ENCODE peak calls at places on chromosomes 5 and 9, in nine cellular contexts. One of them, this sample, is unnamed.

GRCh38 chr9:79611091-79611614 is 39.4 kb downstream of the TLE4 start:
- DNase-seq in upper lobe of right lung: no peak
- DNase-seq in Caco-2: no peak
- DNase-seq in GM12878: no peak
- DNase-seq in pancreas: no peak
- DNase-seq in psoas muscle: no peak
- DNase-seq in right lobe of liver: no peak
- DNase-seq in nephron progenitor cell: peak
- DNase-seq in B cell: no peak
- DNase-seq in this sample: no peak

GRCh38 chr9:98192503-98193335 is at the start of gene CORO2A:
- DNase-seq in upper lobe of right lung: peak
- DNase-seq in Caco-2: peak
- DNase-seq in GM12878: no peak
- DNase-seq in pancreas: peak
- DNase-seq in psoas muscle: peak
- DNase-seq in right lobe of liver: peak
- DNase-seq in nephron progenitor cell: peak
- DNase-seq in B cell: peak
- DNase-seq in this sample: peak

GRCh38 chr5:39107350-39107749 is 33.2 kb upstream of the RICTOR start:
- DNase-seq in upper lobe of right lung: no peak
- DNase-seq in Caco-2: no peak
- DNase-seq in GM12878: no peak
- DNase-seq in pancreas: no peak
- DNase-seq in psoas muscle: no peak
- DNase-seq in right lobe of liver: no peak
- DNase-seq in nephron progenitor cell: no peak
- DNase-seq in B cell: no peak
- DNase-seq in this sample: no peak

GRCh38 chr9:132164604-132165362 is 2.9 kb downstream of the NTNG2 start:
- DNase-seq in upper lobe of right lung: no peak
- DNase-seq in Caco-2: no peak
- DNase-seq in GM12878: no peak
- DNase-seq in pancreas: peak
- DNase-seq in psoas muscle: peak
- DNase-seq in right lobe of liver: peak
- DNase-seq in nephron progenitor cell: peak
- DNase-seq in B cell: no peak
- DNase-seq in this sample: no peak

GRCh38 chr9:81849631-81850259 is 78.5 kb upstream of the SPATA31D4 start:
- DNase-seq in upper lobe of right lung: no peak
- DNase-seq in Caco-2: no peak
- DNase-seq in GM12878: no peak
- DNase-seq in pancreas: no peak
- DNase-seq in psoas muscle: no peak
- DNase-seq in right lobe of liver: no peak
- DNase-seq in nephron progenitor cell: no peak
- DNase-seq in B cell: no peak
- DNase-seq in this sample: peak

GRCh38 chr5:135310328-135310989 is 88.6 kb downstream of the MACROH2A1 start:
- DNase-seq in upper lobe of right lung: no peak
- DNase-seq in Caco-2: no peak
- DNase-seq in GM12878: no peak
- DNase-seq in pancreas: no peak
- DNase-seq in psoas muscle: no peak
- DNase-seq in right lobe of liver: peak
- DNase-seq in nephron progenitor cell: no peak
- DNase-seq in B cell: no peak
- DNase-seq in this sample: peak

GRCh38 chr5:128684951-128685350 is 146.9 kb upstream of the FBN2 start:
- DNase-seq in upper lobe of right lung: no peak
- DNase-seq in Caco-2: no peak
- DNase-seq in GM12878: no peak
- DNase-seq in pancreas: no peak
- DNase-seq in psoas muscle: no peak
- DNase-seq in right lobe of liver: no peak
- DNase-seq in nephron progenitor cell: no peak
- DNase-seq in B cell: no peak
- DNase-seq in this sample: no peak

GRCh38 chr9:120612218-120612617 is 32.3 kb upstream of the CDK5RAP2 start:
- DNase-seq in upper lobe of right lung: no peak
- DNase-seq in Caco-2: peak
- DNase-seq in GM12878: no peak
- DNase-seq in pancreas: no peak
- DNase-seq in psoas muscle: no peak
- DNase-seq in right lobe of liver: no peak
- DNase-seq in nephron progenitor cell: no peak
- DNase-seq in B cell: no peak
- DNase-seq in this sample: peak

GRCh38 chr9:101536938-101537337 is 3.3 kb downstream of the RNF20 start:
- DNase-seq in upper lobe of right lung: no peak
- DNase-seq in Caco-2: peak
- DNase-seq in GM12878: no peak
- DNase-seq in pancreas: no peak
- DNase-seq in psoas muscle: no peak
- DNase-seq in right lobe of liver: no peak
- DNase-seq in nephron progenitor cell: peak
- DNase-seq in B cell: no peak
- DNase-seq in this sample: peak

GRCh38 chr5:156402387-156402921 is 75.5 kb downstream of the SGCD start:
- DNase-seq in upper lobe of right lung: no peak
- DNase-seq in Caco-2: no peak
- DNase-seq in GM12878: peak
- DNase-seq in pancreas: no peak
- DNase-seq in psoas muscle: peak
- DNase-seq in right lobe of liver: no peak
- DNase-seq in nephron progenitor cell: peak
- DNase-seq in B cell: peak
- DNase-seq in this sample: peak

GRCh38 chr5:112861638-112861985 is 525 bp downstream of the SRP19 start:
- DNase-seq in upper lobe of right lung: no peak
- DNase-seq in Caco-2: no peak
- DNase-seq in GM12878: no peak
- DNase-seq in pancreas: no peak
- DNase-seq in psoas muscle: no peak
- DNase-seq in right lobe of liver: no peak
- DNase-seq in nephron progenitor cell: no peak
- DNase-seq in B cell: no peak
- DNase-seq in this sample: no peak

GRCh38 chr9:36721846-36722588 is 149.3 kb downstream of the MELK start:
- DNase-seq in upper lobe of right lung: peak
- DNase-seq in Caco-2: no peak
- DNase-seq in GM12878: no peak
- DNase-seq in pancreas: no peak
- DNase-seq in psoas muscle: no peak
- DNase-seq in right lobe of liver: no peak
- DNase-seq in nephron progenitor cell: no peak
- DNase-seq in B cell: no peak
- DNase-seq in this sample: peak

GRCh38 chr9:133854785-133855184 is 116.6 kb upstream of the SARDH start:
- DNase-seq in upper lobe of right lung: no peak
- DNase-seq in Caco-2: no peak
- DNase-seq in GM12878: no peak
- DNase-seq in pancreas: no peak
- DNase-seq in psoas muscle: no peak
- DNase-seq in right lobe of liver: no peak
- DNase-seq in nephron progenitor cell: no peak
- DNase-seq in B cell: no peak
- DNase-seq in this sample: no peak

GRCh38 chr5:9507974-9508373 is 37.9 kb downstream of the SEMA5A start:
- DNase-seq in upper lobe of right lung: no peak
- DNase-seq in Caco-2: no peak
- DNase-seq in GM12878: no peak
- DNase-seq in pancreas: no peak
- DNase-seq in psoas muscle: no peak
- DNase-seq in right lobe of liver: no peak
- DNase-seq in nephron progenitor cell: no peak
- DNase-seq in B cell: no peak
- DNase-seq in this sample: no peak

GRCh38 chr5:132265336-132266030 is 8.0 kb downstream of the PDLIM4 start:
- DNase-seq in upper lobe of right lung: no peak
- DNase-seq in Caco-2: peak
- DNase-seq in GM12878: no peak
- DNase-seq in pancreas: peak
- DNase-seq in psoas muscle: peak
- DNase-seq in right lobe of liver: peak
- DNase-seq in nephron progenitor cell: peak
- DNase-seq in B cell: no peak
- DNase-seq in this sample: peak

GRCh38 chr5:111731638-111732037 is 25.4 kb downstream of the NREP start:
- DNase-seq in upper lobe of right lung: no peak
- DNase-seq in Caco-2: no peak
- DNase-seq in GM12878: no peak
- DNase-seq in pancreas: no peak
- DNase-seq in psoas muscle: no peak
- DNase-seq in right lobe of liver: no peak
- DNase-seq in nephron progenitor cell: no peak
- DNase-seq in B cell: no peak
- DNase-seq in this sample: no peak

GRCh38 chr5:54991446-54991845 is 6.1 kb upstream of the ESM1 start:
- DNase-seq in upper lobe of right lung: no peak
- DNase-seq in Caco-2: no peak
- DNase-seq in GM12878: no peak
- DNase-seq in pancreas: no peak
- DNase-seq in psoas muscle: no peak
- DNase-seq in right lobe of liver: no peak
- DNase-seq in nephron progenitor cell: no peak
- DNase-seq in B cell: no peak
- DNase-seq in this sample: no peak

GRCh38 chr9:131475956-131476776 is 26.6 kb upstream of the POMT1 start:
- DNase-seq in upper lobe of right lung: peak
- DNase-seq in Caco-2: no peak
- DNase-seq in GM12878: no peak
- DNase-seq in pancreas: no peak
- DNase-seq in psoas muscle: peak
- DNase-seq in right lobe of liver: no peak
- DNase-seq in nephron progenitor cell: no peak
- DNase-seq in B cell: no peak
- DNase-seq in this sample: no peak

GRCh38 chr5:124285071-124285470 is 461.4 kb downstream of the ZNF608 start:
- DNase-seq in upper lobe of right lung: no peak
- DNase-seq in Caco-2: no peak
- DNase-seq in GM12878: no peak
- DNase-seq in pancreas: peak
- DNase-seq in psoas muscle: no peak
- DNase-seq in right lobe of liver: no peak
- DNase-seq in nephron progenitor cell: no peak
- DNase-seq in B cell: no peak
- DNase-seq in this sample: peak

GRCh38 chr9:91741529-91741928 is 208.5 kb downstream of the ROR2 start:
- DNase-seq in upper lobe of right lung: no peak
- DNase-seq in Caco-2: no peak
- DNase-seq in GM12878: no peak
- DNase-seq in pancreas: no peak
- DNase-seq in psoas muscle: no peak
- DNase-seq in right lobe of liver: no peak
- DNase-seq in nephron progenitor cell: no peak
- DNase-seq in B cell: no peak
- DNase-seq in this sample: peak

GRCh38 chr9:105656131-105656921 is 5.9 kb upstream of the TAL2 start:
- DNase-seq in upper lobe of right lung: no peak
- DNase-seq in Caco-2: peak
- DNase-seq in GM12878: no peak
- DNase-seq in pancreas: no peak
- DNase-seq in psoas muscle: peak
- DNase-seq in right lobe of liver: no peak
- DNase-seq in nephron progenitor cell: peak
- DNase-seq in B cell: peak
- DNase-seq in this sample: peak
- TF ChIP-seq CTCF in upper lobe of right lung: no peak
- TF ChIP-seq CTCF in Caco-2: peak
- TF ChIP-seq CTCF in GM12878: peak
- TF ChIP-seq CTCF in pancreas: peak
- TF ChIP-seq CTCF in psoas muscle: peak
- TF ChIP-seq CTCF in right lobe of liver: peak
- TF ChIP-seq CTCF in nephron progenitor cell: no peak
- TF ChIP-seq CTCF in B cell: peak
- TF ChIP-seq CTCF in this sample: no peak

GRCh38 chr5:57085306-57086081 is 88.4 kb upstream of the GPBP1 start:
- DNase-seq in upper lobe of right lung: no peak
- DNase-seq in Caco-2: no peak
- DNase-seq in GM12878: no peak
- DNase-seq in pancreas: no peak
- DNase-seq in psoas muscle: no peak
- DNase-seq in right lobe of liver: no peak
- DNase-seq in nephron progenitor cell: no peak
- DNase-seq in B cell: no peak
- DNase-seq in this sample: peak

DNA sequence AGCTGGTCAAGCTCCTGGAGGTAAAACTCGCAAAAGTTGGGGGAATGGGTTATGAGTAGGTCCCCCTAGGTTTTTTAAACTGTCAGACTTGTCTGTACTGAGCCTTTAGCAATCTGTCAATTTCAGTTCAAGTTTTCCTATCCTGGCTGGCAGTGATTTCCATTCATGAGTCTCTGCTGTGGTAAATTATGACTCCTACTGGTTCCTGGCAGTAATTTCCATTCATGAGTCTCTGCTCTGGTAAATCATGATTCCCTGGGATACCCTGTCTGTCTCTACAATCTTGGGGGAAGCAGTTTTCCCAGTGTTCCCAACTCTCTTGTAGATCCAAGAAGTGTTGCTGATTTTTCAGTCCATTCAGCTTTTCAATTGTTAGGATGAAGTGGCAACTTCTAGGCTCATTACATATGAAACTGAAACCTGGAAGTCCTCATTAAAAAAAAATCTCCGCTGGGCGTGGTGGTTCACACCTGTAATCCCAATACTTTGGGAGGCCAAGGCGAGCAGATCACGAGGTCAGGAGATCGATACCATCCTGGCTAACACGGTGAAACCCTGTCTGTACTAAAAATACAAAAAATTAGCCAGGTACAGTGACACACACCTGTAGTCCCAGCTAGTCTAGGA is 91.3 kb upstream of the GPBP1 start:
- DNase-seq in upper lobe of right lung: no peak
- DNase-seq in Caco-2: peak
- DNase-seq in GM12878: no peak
- DNase-seq in pancreas: no peak
- DNase-seq in psoas muscle: no peak
- DNase-seq in right lobe of liver: no peak
- DNase-seq in nephron progenitor cell: no peak
- DNase-seq in B cell: no peak
- DNase-seq in this sample: peak
- TF ChIP-seq CTCF in upper lobe of right lung: no peak
- TF ChIP-seq CTCF in Caco-2: peak
- TF ChIP-seq CTCF in GM12878: peak
- TF ChIP-seq CTCF in pancreas: no peak
- TF ChIP-seq CTCF in psoas muscle: no peak
- TF ChIP-seq CTCF in right lobe of liver: peak
- TF ChIP-seq CTCF in nephron progenitor cell: no peak
- TF ChIP-seq CTCF in B cell: no peak
- TF ChIP-seq CTCF in this sample: peak

GRCh38 chr5:6768590-6769230 is 55.5 kb downstream of the TENT4A start:
- DNase-seq in upper lobe of right lung: no peak
- DNase-seq in Caco-2: no peak
- DNase-seq in GM12878: no peak
- DNase-seq in pancreas: no peak
- DNase-seq in psoas muscle: peak
- DNase-seq in right lobe of liver: no peak
- DNase-seq in nephron progenitor cell: no peak
- DNase-seq in B cell: no peak
- DNase-seq in this sample: no peak
- TF ChIP-seq CTCF in upper lobe of right lung: no peak
- TF ChIP-seq CTCF in Caco-2: no peak
- TF ChIP-seq CTCF in GM12878: no peak
- TF ChIP-seq CTCF in pancreas: no peak
- TF ChIP-seq CTCF in psoas muscle: no peak
- TF ChIP-seq CTCF in right lobe of liver: no peak
- TF ChIP-seq CTCF in nephron progenitor cell: no peak
- TF ChIP-seq CTCF in B cell: no peak
- TF ChIP-seq CTCF in this sample: no peak

GRCh38 chr9:73199886-73200285 is 48.2 kb downstream of the ANXA1 start:
- DNase-seq in upper lobe of right lung: no peak
- DNase-seq in Caco-2: no peak
- DNase-seq in GM12878: no peak
- DNase-seq in pancreas: no peak
- DNase-seq in psoas muscle: no peak
- DNase-seq in right lobe of liver: no peak
- DNase-seq in nephron progenitor cell: peak
- DNase-seq in B cell: no peak
- DNase-seq in this sample: peak
- TF ChIP-seq CTCF in upper lobe of right lung: no peak
- TF ChIP-seq CTCF in Caco-2: no peak
- TF ChIP-seq CTCF in GM12878: peak
- TF ChIP-seq CTCF in pancreas: no peak
- TF ChIP-seq CTCF in psoas muscle: no peak
- TF ChIP-seq CTCF in right lobe of liver: peak
- TF ChIP-seq CTCF in nephron progenitor cell: no peak
- TF ChIP-seq CTCF in B cell: no peak
- TF ChIP-seq CTCF in this sample: peak